ENCODE peak calls at places on chromosomes 12 and 14, in eight cellular contexts. One of them, this sample, is unnamed.

GRCh38 chr14:51448831-51449665 is 202.7 kb upstream of the FRMD6 start:
- DNase-seq in hypothalamus: no peak
- DNase-seq in cardiac fibroblast: peak; percentile 75
- DNase-seq in AG08396: peak; percentile 66
- DNase-seq in germinal center: no peak
- DNase-seq in sciatic nerve: no peak
- DNase-seq in heart right ventricle: no peak
- DNase-seq in A549: no peak
- DNase-seq in this sample: peak; percentile 75

GRCh38 chr12:111467092-111467861 is 61.6 kb downstream of the SH2B3 start:
- DNase-seq in AG08396: no peak
- DNase-seq in sciatic nerve: no peak
- DNase-seq in cardiac fibroblast: peak; percentile 60
- DNase-seq in A549: no peak
- DNase-seq in heart right ventricle: no peak
- DNase-seq in hypothalamus: no peak
- DNase-seq in germinal center: no peak
- DNase-seq in this sample: no peak

GRCh38 chr14:37865719-37866549 is 270.5 kb downstream of the TTC6 start:
- DNase-seq in sciatic nerve: no peak
- DNase-seq in A549: no peak
- DNase-seq in germinal center: no peak
- DNase-seq in hypothalamus: no peak
- DNase-seq in AG08396: no peak
- DNase-seq in cardiac fibroblast: no peak
- DNase-seq in heart right ventricle: no peak
- DNase-seq in this sample: no peak

GRCh38 chr12:34334953-34335743 is 312.9 kb downstream of the ALG10 start:
- DNase-seq in A549: no peak
- DNase-seq in hypothalamus: no peak
- DNase-seq in sciatic nerve: no peak
- DNase-seq in heart right ventricle: no peak
- DNase-seq in germinal center: no peak
- DNase-seq in AG08396: no peak
- DNase-seq in cardiac fibroblast: no peak
- DNase-seq in this sample: no peak

GRCh38 chr12:10385181-10385613 is 4.6 kb downstream of the KLRK1 start:
- DNase-seq in sciatic nerve: no peak
- DNase-seq in hypothalamus: no peak
- DNase-seq in germinal center: no peak
- DNase-seq in heart right ventricle: no peak
- DNase-seq in AG08396: no peak
- DNase-seq in A549: no peak
- DNase-seq in cardiac fibroblast: peak; percentile 91
- DNase-seq in this sample: peak; percentile 5

GRCh38 chr14:99073401-99073800 is 198.6 kb downstream of the BCL11B start:
- DNase-seq in A549: no peak
- DNase-seq in AG08396: no peak
- DNase-seq in cardiac fibroblast: no peak
- DNase-seq in heart right ventricle: no peak
- DNase-seq in germinal center: no peak
- DNase-seq in hypothalamus: no peak
- DNase-seq in sciatic nerve: no peak
- DNase-seq in this sample: no peak

GRCh38 chr14:58146399-58146798 is 5.6 kb downstream of the ARMH4 start:
- DNase-seq in AG08396: no peak
- DNase-seq in A549: no peak
- DNase-seq in heart right ventricle: no peak
- DNase-seq in sciatic nerve: no peak
- DNase-seq in germinal center: no peak
- DNase-seq in cardiac fibroblast: no peak
- DNase-seq in hypothalamus: no peak
- DNase-seq in this sample: no peak

GRCh38 chr12:70178038-70178437 is 65.2 kb upstream of the CNOT2 start:
- DNase-seq in germinal center: no peak
- DNase-seq in heart right ventricle: no peak
- DNase-seq in cardiac fibroblast: peak; percentile 63
- DNase-seq in A549: no peak
- DNase-seq in sciatic nerve: no peak
- DNase-seq in hypothalamus: no peak
- DNase-seq in AG08396: no peak
- DNase-seq in this sample: no peak

GRCh38 chr14:75249251-75249957 is 29.2 kb upstream of the FOS start:
- DNase-seq in A549: no peak
- DNase-seq in sciatic nerve: no peak
- DNase-seq in germinal center: peak; percentile 79
- DNase-seq in hypothalamus: no peak
- DNase-seq in AG08396: no peak
- DNase-seq in heart right ventricle: no peak
- DNase-seq in cardiac fibroblast: no peak
- DNase-seq in this sample: no peak

GRCh38 chr12:48817957-48818830 is at the start of gene CACNB3:
- DNase-seq in heart right ventricle: peak; percentile 77
- DNase-seq in germinal center: peak; percentile 65
- DNase-seq in A549: peak; percentile 70
- DNase-seq in cardiac fibroblast: peak; percentile 43
- DNase-seq in hypothalamus: no peak
- DNase-seq in sciatic nerve: peak; percentile 87
- DNase-seq in AG08396: peak; percentile 83
- DNase-seq in this sample: peak; percentile 78

GRCh38 chr12:111673503-111673902 is 12.3 kb downstream of the BRAP start:
- DNase-seq in A549: no peak
- DNase-seq in germinal center: no peak
- DNase-seq in heart right ventricle: no peak
- DNase-seq in cardiac fibroblast: peak; percentile 59
- DNase-seq in sciatic nerve: no peak
- DNase-seq in hypothalamus: no peak
- DNase-seq in AG08396: peak; percentile 33
- DNase-seq in this sample: peak; percentile 14